ENCODE peak calls at places on chromosomes 5 and 9, in six cellular contexts. One of them, this sample, is unnamed.

GRCh38 chr5:36669015-36669651 is 62.7 kb downstream of the SLC1A3 start:
- DNase-seq in AG04450: no peak
- DNase-seq in astrocyte of the cerebellum: no peak
- DNase-seq in CD4-positive, alpha-beta memory T cell: no peak
- DNase-seq in kidney epithelial cell: no peak
- DNase-seq in OCI-LY7: no peak
- DNase-seq in this sample: no peak

GRCh38 chr9:83299556-83299955 is 236.6 kb upstream of the RASEF start:
- DNase-seq in AG04450: no peak
- DNase-seq in astrocyte of the cerebellum: no peak
- DNase-seq in CD4-positive, alpha-beta memory T cell: no peak
- DNase-seq in kidney epithelial cell: peak; percentile 74
- DNase-seq in OCI-LY7: no peak
- DNase-seq in this sample: peak; percentile 49

GRCh38 chr9:121333950-121334773 is 35.9 kb downstream of the STOM start:
- DNase-seq in AG04450: no peak
- DNase-seq in astrocyte of the cerebellum: no peak
- DNase-seq in CD4-positive, alpha-beta memory T cell: no peak
- DNase-seq in kidney epithelial cell: no peak
- DNase-seq in OCI-LY7: no peak
- DNase-seq in this sample: no peak

GRCh38 chr9:130445268-130445983 is 665 bp downstream of the ASS1 start:
- DNase-seq in AG04450: no peak
- DNase-seq in astrocyte of the cerebellum: no peak
- DNase-seq in CD4-positive, alpha-beta memory T cell: no peak
- DNase-seq in kidney epithelial cell: no peak
- DNase-seq in OCI-LY7: no peak
- DNase-seq in this sample: no peak

GRCh38 chr5:169290895-169291294 is 10.0 kb downstream of the SLIT3 start:
- DNase-seq in AG04450: no peak
- DNase-seq in astrocyte of the cerebellum: no peak
- DNase-seq in CD4-positive, alpha-beta memory T cell: no peak
- DNase-seq in kidney epithelial cell: no peak
- DNase-seq in OCI-LY7: no peak
- DNase-seq in this sample: no peak

GRCh38 chr5:1463326-1464095 is 18.3 kb upstream of the SLC6A3 start:
- DNase-seq in AG04450: no peak
- DNase-seq in astrocyte of the cerebellum: no peak
- DNase-seq in CD4-positive, alpha-beta memory T cell: no peak
- DNase-seq in kidney epithelial cell: no peak
- DNase-seq in OCI-LY7: no peak
- DNase-seq in this sample: no peak

GRCh38 chr9:249025-249424 is 34.4 kb downstream of the DOCK8 start:
- DNase-seq in AG04450: no peak
- DNase-seq in astrocyte of the cerebellum: no peak
- DNase-seq in CD4-positive, alpha-beta memory T cell: peak; percentile 36
- DNase-seq in kidney epithelial cell: no peak
- DNase-seq in OCI-LY7: no peak
- DNase-seq in this sample: no peak

GRCh38 chr5:150068472-150068871 is 17.9 kb downstream of the CSF1R start:
- DNase-seq in AG04450: no peak
- DNase-seq in astrocyte of the cerebellum: no peak
- DNase-seq in CD4-positive, alpha-beta memory T cell: no peak
- DNase-seq in kidney epithelial cell: no peak
- DNase-seq in OCI-LY7: no peak
- DNase-seq in this sample: no peak

GRCh38 chr9:35951736-35952135 is 6.2 kb downstream of the OR2S2 start:
- DNase-seq in AG04450: peak; percentile 13
- DNase-seq in astrocyte of the cerebellum: no peak
- DNase-seq in CD4-positive, alpha-beta memory T cell: no peak
- DNase-seq in kidney epithelial cell: no peak
- DNase-seq in OCI-LY7: no peak
- DNase-seq in this sample: no peak

GRCh38 chr5:150623878-150624216 is 16.6 kb upstream of the SYNPO start:
- DNase-seq in AG04450: no peak
- DNase-seq in astrocyte of the cerebellum: no peak
- DNase-seq in CD4-positive, alpha-beta memory T cell: no peak
- DNase-seq in kidney epithelial cell: no peak
- DNase-seq in OCI-LY7: no peak
- DNase-seq in this sample: no peak

GRCh38 chr5:147391781-147392180 is 118.1 kb downstream of the DPYSL3 start:
- DNase-seq in AG04450: peak; percentile 27
- DNase-seq in astrocyte of the cerebellum: peak; percentile 34
- DNase-seq in CD4-positive, alpha-beta memory T cell: no peak
- DNase-seq in kidney epithelial cell: peak; percentile 65
- DNase-seq in OCI-LY7: peak; percentile 2
- DNase-seq in this sample: peak; percentile 44

GRCh38 chr5:137778772-137779564 is 24.8 kb upstream of the HNRNPA0 start:
- DNase-seq in AG04450: no peak
- DNase-seq in astrocyte of the cerebellum: peak; percentile 32
- DNase-seq in CD4-positive, alpha-beta memory T cell: peak; percentile 8
- DNase-seq in kidney epithelial cell: no peak
- DNase-seq in OCI-LY7: peak; percentile 51
- DNase-seq in this sample: no peak

GRCh38 chr5:91235194-91235793 is 147.8 kb downstream of the ARRDC3 start:
- DNase-seq in AG04450: no peak
- DNase-seq in astrocyte of the cerebellum: no peak
- DNase-seq in CD4-positive, alpha-beta memory T cell: no peak
- DNase-seq in kidney epithelial cell: no peak
- DNase-seq in OCI-LY7: no peak
- DNase-seq in this sample: no peak

GRCh38 chr5:58462623-58463230 is 2.8 kb upstream of the PLK2 start:
- DNase-seq in AG04450: no peak
- DNase-seq in astrocyte of the cerebellum: no peak
- DNase-seq in CD4-positive, alpha-beta memory T cell: peak; percentile 60
- DNase-seq in kidney epithelial cell: no peak
- DNase-seq in OCI-LY7: peak; percentile 42
- DNase-seq in this sample: no peak

GRCh38 chr9:138097501-138097991 is 220.0 kb downstream of the CACNA1B start:
- DNase-seq in AG04450: no peak
- DNase-seq in astrocyte of the cerebellum: no peak
- DNase-seq in CD4-positive, alpha-beta memory T cell: no peak
- DNase-seq in kidney epithelial cell: no peak
- DNase-seq in OCI-LY7: no peak
- DNase-seq in this sample: no peak

DNA sequence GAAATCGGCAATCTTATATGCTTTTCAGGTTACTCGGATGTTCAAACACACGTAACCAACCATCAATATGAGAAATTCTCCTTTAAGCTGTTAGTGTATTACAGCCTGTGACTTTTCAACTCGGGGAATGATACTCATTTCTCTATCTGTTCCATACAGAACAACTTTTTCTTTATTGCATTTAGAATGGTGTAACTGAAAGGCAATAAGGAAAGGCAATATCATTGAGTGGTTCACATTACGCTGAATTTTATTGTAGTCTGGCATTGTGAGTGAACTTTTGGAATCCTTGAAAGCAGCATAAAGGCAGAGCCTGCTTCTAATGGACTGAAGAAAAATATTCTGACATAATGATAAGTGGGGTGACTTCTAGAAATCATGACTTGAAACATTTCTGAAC is 54.4 kb upstream of the MEF2C start:
- DNase-seq in AG04450: no peak
- DNase-seq in astrocyte of the cerebellum: no peak
- DNase-seq in CD4-positive, alpha-beta memory T cell: no peak
- DNase-seq in kidney epithelial cell: no peak
- DNase-seq in OCI-LY7: no peak
- DNase-seq in this sample: no peak
- H3K4me3 ChIP-seq in AG04450: no peak overlapping the region
- H3K4me3 ChIP-seq in astrocyte of the cerebellum: no peak overlapping the region
- H3K4me3 ChIP-seq in CD4-positive, alpha-beta memory T cell: no peak overlapping the region
- H3K4me3 ChIP-seq in kidney epithelial cell: no peak overlapping the region
- H3K4me3 ChIP-seq in OCI-LY7: no peak overlapping the region
- H3K4me3 ChIP-seq in this sample: no peak overlapping the region

GRCh38 chr9:112789493-112789892 is 38.9 kb downstream of the SNX30 start:
- DNase-seq in AG04450: no peak
- DNase-seq in astrocyte of the cerebellum: no peak
- DNase-seq in CD4-positive, alpha-beta memory T cell: no peak
- DNase-seq in kidney epithelial cell: no peak
- DNase-seq in OCI-LY7: no peak
- DNase-seq in this sample: no peak

GRCh38 chr9:112786834-112787520 is 36.4 kb downstream of the SNX30 start:
- DNase-seq in AG04450: no peak
- DNase-seq in astrocyte of the cerebellum: no peak
- DNase-seq in CD4-positive, alpha-beta memory T cell: no peak
- DNase-seq in kidney epithelial cell: no peak
- DNase-seq in OCI-LY7: no peak
- DNase-seq in this sample: no peak

GRCh38 chr9:112785981-112786380 is 35.4 kb downstream of the SNX30 start:
- DNase-seq in AG04450: no peak
- DNase-seq in astrocyte of the cerebellum: no peak
- DNase-seq in CD4-positive, alpha-beta memory T cell: no peak
- DNase-seq in kidney epithelial cell: no peak
- DNase-seq in OCI-LY7: no peak
- DNase-seq in this sample: no peak

GRCh38 chr9:112790231-112790774 is 39.7 kb downstream of the SNX30 start:
- DNase-seq in AG04450: no peak
- DNase-seq in astrocyte of the cerebellum: no peak
- DNase-seq in CD4-positive, alpha-beta memory T cell: no peak
- DNase-seq in kidney epithelial cell: no peak
- DNase-seq in OCI-LY7: no peak
- DNase-seq in this sample: no peak

DNA sequence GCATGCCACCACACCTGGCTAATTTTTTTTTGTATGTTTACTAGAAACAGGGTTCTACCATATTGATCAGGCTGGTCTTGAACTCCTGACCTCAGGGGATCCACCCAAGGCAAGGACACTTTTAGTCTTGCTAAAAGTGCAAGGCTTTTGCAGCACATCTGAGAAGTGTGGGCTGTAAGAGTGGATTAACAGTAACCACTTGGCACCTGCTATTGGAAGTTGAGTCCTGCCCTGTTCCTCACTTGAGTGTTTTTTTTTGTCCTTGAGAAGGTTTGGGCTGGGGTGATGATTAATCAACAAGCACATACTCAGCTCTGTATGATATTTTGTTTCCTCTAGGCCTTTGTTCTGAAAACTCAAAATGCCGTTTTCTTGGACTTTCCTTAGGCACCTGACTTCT is 37.4 kb downstream of the SNX30 start:
- DNase-seq in AG04450: no peak
- DNase-seq in astrocyte of the cerebellum: no peak
- DNase-seq in CD4-positive, alpha-beta memory T cell: no peak
- DNase-seq in kidney epithelial cell: no peak
- DNase-seq in OCI-LY7: no peak
- DNase-seq in this sample: no peak
- H3K4me3 ChIP-seq in AG04450: no peak overlapping the region
- H3K4me3 ChIP-seq in astrocyte of the cerebellum: no peak overlapping the region
- H3K4me3 ChIP-seq in CD4-positive, alpha-beta memory T cell: no peak overlapping the region
- H3K4me3 ChIP-seq in kidney epithelial cell: no peak overlapping the region
- H3K4me3 ChIP-seq in OCI-LY7: no peak overlapping the region
- H3K4me3 ChIP-seq in this sample: no peak overlapping the region

DNA sequence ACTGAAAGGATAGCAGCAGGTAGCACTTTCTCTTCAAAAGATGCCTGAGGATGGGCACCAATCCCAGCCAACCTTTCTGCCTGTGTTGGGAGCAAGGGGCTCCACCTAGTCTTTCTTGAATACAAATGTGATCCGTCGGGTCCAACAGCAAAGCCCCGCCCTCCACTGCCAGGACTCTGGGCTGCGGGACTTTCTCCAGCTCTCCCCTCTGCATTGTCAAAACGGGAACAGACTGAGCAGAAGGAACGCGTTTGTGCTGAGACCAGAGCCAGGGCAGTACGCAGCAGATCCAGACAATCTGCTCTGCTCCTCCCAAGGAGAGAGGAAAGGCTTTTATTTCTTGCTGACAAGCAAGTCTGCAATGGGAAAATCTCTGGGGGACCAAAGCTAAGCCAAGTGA is 139.7 kb downstream of the SEC61B start:
- DNase-seq in AG04450: no peak
- DNase-seq in astrocyte of the cerebellum: no peak
- DNase-seq in CD4-positive, alpha-beta memory T cell: no peak
- DNase-seq in kidney epithelial cell: no peak
- DNase-seq in OCI-LY7: no peak
- DNase-seq in this sample: no peak
- H3K4me3 ChIP-seq in AG04450: no peak overlapping the region
- H3K4me3 ChIP-seq in astrocyte of the cerebellum: no peak overlapping the region
- H3K4me3 ChIP-seq in CD4-positive, alpha-beta memory T cell: no peak overlapping the region
- H3K4me3 ChIP-seq in kidney epithelial cell: no peak overlapping the region
- H3K4me3 ChIP-seq in OCI-LY7: no peak overlapping the region
- H3K4me3 ChIP-seq in this sample: no peak overlapping the region

GRCh38 chr5:141186897-141187512 is at the start of gene PCDHB9:
- DNase-seq in AG04450: no peak
- DNase-seq in astrocyte of the cerebellum: no peak
- DNase-seq in CD4-positive, alpha-beta memory T cell: peak; percentile 22
- DNase-seq in kidney epithelial cell: no peak
- DNase-seq in OCI-LY7: peak; percentile 56
- DNase-seq in this sample: no peak
- H3K4me3 ChIP-seq in AG04450: no peak within 1 kb of the TSS
- H3K4me3 ChIP-seq in astrocyte of the cerebellum: no peak within 1 kb of the TSS
- H3K4me3 ChIP-seq in CD4-positive, alpha-beta memory T cell: no peak within 1 kb of the TSS
- H3K4me3 ChIP-seq in kidney epithelial cell: no peak within 1 kb of the TSS
- H3K4me3 ChIP-seq in OCI-LY7: no peak within 1 kb of the TSS
- H3K4me3 ChIP-seq in this sample: no peak within 1 kb of the TSS

DNA sequence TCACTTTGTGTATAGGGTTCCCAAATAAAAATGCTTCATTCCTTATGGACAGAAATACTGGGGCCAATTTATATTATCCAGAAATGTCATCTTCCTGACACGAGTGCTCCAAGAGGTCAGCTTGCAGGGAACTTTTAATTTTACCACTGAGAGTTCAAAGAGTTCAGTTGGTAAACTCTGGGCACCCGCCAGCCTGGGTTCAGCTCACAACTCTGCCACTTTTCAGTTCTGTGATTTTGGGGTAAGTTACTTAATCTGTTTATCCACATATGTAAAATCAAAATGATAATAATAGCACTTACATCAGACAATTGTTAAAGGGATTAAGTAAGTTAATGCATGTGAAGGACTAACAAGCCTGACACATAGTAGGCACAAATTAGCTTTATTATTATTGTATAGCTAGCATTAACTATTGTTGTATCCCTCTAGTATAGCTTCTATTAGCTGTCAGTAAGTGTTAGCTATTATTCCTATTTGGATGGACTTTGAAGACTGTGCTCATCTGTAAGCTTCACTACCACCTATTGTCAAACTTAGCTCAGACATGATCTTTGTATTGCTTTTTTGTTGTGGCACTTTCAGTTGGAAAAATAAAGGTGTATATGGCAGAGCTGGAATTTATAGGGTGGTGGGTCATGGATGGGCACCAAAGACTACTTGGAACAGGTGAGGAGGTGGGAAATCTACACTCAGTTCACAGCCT is 1.6 kb downstream of the MEGF10 start:
- DNase-seq in AG04450: no peak
- DNase-seq in astrocyte of the cerebellum: no peak
- DNase-seq in CD4-positive, alpha-beta memory T cell: no peak
- DNase-seq in kidney epithelial cell: no peak
- DNase-seq in OCI-LY7: no peak
- DNase-seq in this sample: no peak
- H3K4me3 ChIP-seq in AG04450: no peak overlapping the region
- H3K4me3 ChIP-seq in astrocyte of the cerebellum: no peak overlapping the region
- H3K4me3 ChIP-seq in CD4-positive, alpha-beta memory T cell: no peak overlapping the region
- H3K4me3 ChIP-seq in kidney epithelial cell: no peak overlapping the region
- H3K4me3 ChIP-seq in OCI-LY7: no peak overlapping the region
- H3K4me3 ChIP-seq in this sample: peak overlapping the region; percentile 61

DNA sequence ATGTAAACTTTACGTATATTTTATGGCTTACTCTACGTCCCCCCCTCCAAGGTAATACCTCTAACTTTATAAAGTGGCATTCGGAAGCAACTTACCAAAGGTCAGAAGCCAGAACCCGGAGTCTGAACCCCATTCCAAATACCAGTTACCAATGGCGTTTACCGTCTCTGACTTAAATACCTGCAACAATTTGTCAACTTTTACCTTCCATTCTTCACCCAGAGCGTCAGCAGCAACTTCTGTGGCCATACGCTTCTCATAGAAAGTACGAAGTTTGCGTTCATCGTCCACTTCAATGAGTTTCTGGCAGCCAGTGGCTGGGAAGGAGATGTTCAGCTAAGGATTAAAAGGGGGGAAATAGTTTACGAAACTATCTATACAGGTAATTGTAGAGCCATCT is 753 bp downstream of the RPS6 start:
- DNase-seq in AG04450: no peak
- DNase-seq in astrocyte of the cerebellum: no peak
- DNase-seq in CD4-positive, alpha-beta memory T cell: no peak
- DNase-seq in kidney epithelial cell: no peak
- DNase-seq in OCI-LY7: no peak
- DNase-seq in this sample: no peak
- H3K4me3 ChIP-seq in AG04450: peak overlapping the region; percentile 91
- H3K4me3 ChIP-seq in astrocyte of the cerebellum: peak overlapping the region; percentile 87
- H3K4me3 ChIP-seq in CD4-positive, alpha-beta memory T cell: peak overlapping the region; percentile 71
- H3K4me3 ChIP-seq in kidney epithelial cell: peak overlapping the region; percentile 80
- H3K4me3 ChIP-seq in OCI-LY7: peak overlapping the region; percentile 96
- H3K4me3 ChIP-seq in this sample: peak overlapping the region; percentile 86

This sample was measured in skeletal muscle cell.